ENCODE peak calls at places on chromosomes 3 and 15, in eight cellular contexts. One of them, this sample, is unnamed.
A peak's percentile ranks its signal among the peaks of the same experiment; 100 is the strongest.

GRCh38 chr15:90184786-90185704 is 16.1 kb upstream of the SEMA4B start:
- DNase-seq in SK-N-SH: peak; percentile 93
- DNase-seq in MM.1S: peak; percentile 88
- DNase-seq in cardiac muscle cell: peak; percentile 71
- DNase-seq in hepatocyte: peak; percentile 87
- DNase-seq in CD8-positive, alpha-beta T cell: peak; percentile 55
- DNase-seq in keratinocyte: no peak
- DNase-seq in fibroblast of lung: peak; percentile 38
- DNase-seq in this sample: peak; percentile 87

GRCh38 chr3:30085486-30085885 is 520.9 kb upstream of the TGFBR2 start:
- DNase-seq in SK-N-SH: no peak
- DNase-seq in MM.1S: no peak
- DNase-seq in cardiac muscle cell: no peak
- DNase-seq in hepatocyte: no peak
- DNase-seq in CD8-positive, alpha-beta T cell: no peak
- DNase-seq in keratinocyte: no peak
- DNase-seq in fibroblast of lung: no peak
- DNase-seq in this sample: no peak

GRCh38 chr3:12458901-12459300 is 25.4 kb upstream of the TSEN2 start:
- DNase-seq in SK-N-SH: no peak
- DNase-seq in MM.1S: no peak
- DNase-seq in cardiac muscle cell: no peak
- DNase-seq in hepatocyte: no peak
- DNase-seq in CD8-positive, alpha-beta T cell: no peak
- DNase-seq in keratinocyte: no peak
- DNase-seq in fibroblast of lung: peak; percentile 49
- DNase-seq in this sample: peak; percentile 66

GRCh38 chr15:25689592-25689991 is 173.5 kb downstream of the ATP10A start:
- DNase-seq in SK-N-SH: no peak
- DNase-seq in MM.1S: no peak
- DNase-seq in cardiac muscle cell: peak; percentile 42
- DNase-seq in hepatocyte: no peak
- DNase-seq in CD8-positive, alpha-beta T cell: no peak
- DNase-seq in keratinocyte: no peak
- DNase-seq in fibroblast of lung: no peak
- DNase-seq in this sample: peak; percentile 79

GRCh38 chr15:63349156-63349555 is 32.5 kb downstream of the CA12 start:
- DNase-seq in SK-N-SH: no peak
- DNase-seq in MM.1S: no peak
- DNase-seq in cardiac muscle cell: no peak
- DNase-seq in hepatocyte: no peak
- DNase-seq in CD8-positive, alpha-beta T cell: no peak
- DNase-seq in keratinocyte: no peak
- DNase-seq in fibroblast of lung: no peak
- DNase-seq in this sample: no peak

GRCh38 chr3:9385209-9385936 is 12.0 kb upstream of the SETD5 start:
- DNase-seq in SK-N-SH: no peak
- DNase-seq in MM.1S: no peak
- DNase-seq in cardiac muscle cell: no peak
- DNase-seq in hepatocyte: no peak
- DNase-seq in CD8-positive, alpha-beta T cell: no peak
- DNase-seq in keratinocyte: no peak
- DNase-seq in fibroblast of lung: no peak
- DNase-seq in this sample: no peak

GRCh38 chr3:53074366-53074696 is 28.5 kb upstream of the SFMBT1 start:
- DNase-seq in SK-N-SH: no peak
- DNase-seq in MM.1S: no peak
- DNase-seq in cardiac muscle cell: no peak
- DNase-seq in hepatocyte: no peak
- DNase-seq in CD8-positive, alpha-beta T cell: no peak
- DNase-seq in keratinocyte: no peak
- DNase-seq in fibroblast of lung: no peak
- DNase-seq in this sample: no peak

GRCh38 chr3:155026999-155027591 is 53.0 kb upstream of the MME start:
- DNase-seq in SK-N-SH: no peak
- DNase-seq in MM.1S: no peak
- DNase-seq in cardiac muscle cell: no peak
- DNase-seq in hepatocyte: no peak
- DNase-seq in CD8-positive, alpha-beta T cell: no peak
- DNase-seq in keratinocyte: no peak
- DNase-seq in fibroblast of lung: peak; percentile 63
- DNase-seq in this sample: no peak

GRCh38 chr3:49462222-49462621 is 7.8 kb upstream of the DAG1 start:
- DNase-seq in SK-N-SH: no peak
- DNase-seq in MM.1S: no peak
- DNase-seq in cardiac muscle cell: no peak
- DNase-seq in hepatocyte: no peak
- DNase-seq in CD8-positive, alpha-beta T cell: no peak
- DNase-seq in keratinocyte: no peak
- DNase-seq in fibroblast of lung: no peak
- DNase-seq in this sample: peak; percentile 60

GRCh38 chr3:171614318-171614967 is 154.2 kb upstream of the TNIK start:
- DNase-seq in SK-N-SH: no peak
- DNase-seq in MM.1S: peak; percentile 22
- DNase-seq in cardiac muscle cell: peak; percentile 65
- DNase-seq in hepatocyte: peak; percentile 38
- DNase-seq in CD8-positive, alpha-beta T cell: no peak
- DNase-seq in keratinocyte: no peak
- DNase-seq in fibroblast of lung: peak; percentile 8
- DNase-seq in this sample: peak; percentile 90

GRCh38 chr15:84749111-84749991 is 959 bp downstream of the ZNF592 start:
- DNase-seq in SK-N-SH: peak; percentile 78
- DNase-seq in MM.1S: peak; percentile 33
- DNase-seq in cardiac muscle cell: peak; percentile 51
- DNase-seq in hepatocyte: peak; percentile 55
- DNase-seq in CD8-positive, alpha-beta T cell: peak; percentile 38
- DNase-seq in keratinocyte: no peak
- DNase-seq in fibroblast of lung: peak; percentile 22
- DNase-seq in this sample: peak; percentile 76

GRCh38 chr15:68333775-68334470 is 56.4 kb downstream of the FEM1B start:
- DNase-seq in SK-N-SH: no peak
- DNase-seq in MM.1S: no peak
- DNase-seq in cardiac muscle cell: no peak
- DNase-seq in hepatocyte: peak; percentile 27
- DNase-seq in CD8-positive, alpha-beta T cell: no peak
- DNase-seq in keratinocyte: no peak
- DNase-seq in fibroblast of lung: peak; percentile 32
- DNase-seq in this sample: no peak

GRCh38 chr15:75649848-75650247 is 2.1 kb downstream of the SNX33 start:
- DNase-seq in SK-N-SH: no peak
- DNase-seq in MM.1S: no peak
- DNase-seq in cardiac muscle cell: no peak
- DNase-seq in hepatocyte: no peak
- DNase-seq in CD8-positive, alpha-beta T cell: no peak
- DNase-seq in keratinocyte: no peak
- DNase-seq in fibroblast of lung: no peak
- DNase-seq in this sample: no peak

DNA sequence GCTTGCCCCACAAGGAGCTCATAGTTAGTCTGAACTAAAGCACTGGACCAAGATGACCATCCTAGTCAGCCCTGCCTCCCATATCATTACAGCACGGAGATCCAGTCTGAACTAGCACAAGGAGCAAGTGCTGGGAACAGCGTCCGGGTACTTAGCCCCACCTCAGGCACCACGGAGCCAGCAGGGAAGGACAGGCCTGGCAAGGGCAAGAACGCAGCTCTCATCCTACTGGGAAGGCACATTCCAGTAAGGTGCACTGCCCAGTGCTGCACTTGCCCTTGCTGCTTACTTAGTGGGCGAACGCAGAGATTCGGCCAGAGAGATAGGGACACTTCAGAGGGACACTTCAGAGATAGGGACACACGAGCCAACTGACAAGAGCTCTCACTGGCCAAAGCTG is 27.6 kb downstream of the SEC61A1 start:
- DNase-seq in SK-N-SH: no peak
- DNase-seq in MM.1S: no peak
- DNase-seq in cardiac muscle cell: no peak
- DNase-seq in hepatocyte: no peak
- DNase-seq in CD8-positive, alpha-beta T cell: no peak
- DNase-seq in keratinocyte: no peak
- DNase-seq in fibroblast of lung: no peak
- DNase-seq in this sample: peak; percentile 28
- H3K4me1 ChIP-seq in SK-N-SH: no peaks in the 10 kb centered on the region
- H3K4me1 ChIP-seq in MM.1S: peaks cover 12% of the 10 kb centered on the region
- H3K4me1 ChIP-seq in cardiac muscle cell: peaks cover 24% of the 10 kb centered on the region
- H3K4me1 ChIP-seq in hepatocyte: peaks cover 21% of the 10 kb centered on the region
- H3K4me1 ChIP-seq in CD8-positive, alpha-beta T cell: peaks cover 14% of the 10 kb centered on the region
- H3K4me1 ChIP-seq in keratinocyte: peaks cover 20% of the 10 kb centered on the region
- H3K4me1 ChIP-seq in fibroblast of lung: peaks cover 52% of the 10 kb centered on the region
- H3K4me1 ChIP-seq in this sample: peaks cover 3% of the 10 kb centered on the region

GRCh38 chr3:196198771-196199753 is 12.1 kb downstream of the ZDHHC19 start:
- DNase-seq in SK-N-SH: no peak
- DNase-seq in MM.1S: no peak
- DNase-seq in cardiac muscle cell: no peak
- DNase-seq in hepatocyte: no peak
- DNase-seq in CD8-positive, alpha-beta T cell: no peak
- DNase-seq in keratinocyte: no peak
- DNase-seq in fibroblast of lung: no peak
- DNase-seq in this sample: peak; percentile 71
- TF ChIP-seq CTCF in SK-N-SH: peak; percentile 26
- TF ChIP-seq CTCF in MM.1S: peak; percentile 32
- TF ChIP-seq CTCF in cardiac muscle cell: no peak
- TF ChIP-seq CTCF in hepatocyte: peak; percentile 12
- TF ChIP-seq CTCF in CD8-positive, alpha-beta T cell: no peak
- TF ChIP-seq CTCF in keratinocyte: no peak
- TF ChIP-seq CTCF in fibroblast of lung: peak; percentile 15
- TF ChIP-seq CTCF in this sample: peak; percentile 56

GRCh38 chr3:133448478-133449122 is 48.7 kb downstream of the BFSP2 start:
- DNase-seq in SK-N-SH: no peak
- DNase-seq in MM.1S: peak; percentile 90
- DNase-seq in cardiac muscle cell: no peak
- DNase-seq in hepatocyte: no peak
- DNase-seq in CD8-positive, alpha-beta T cell: no peak
- DNase-seq in keratinocyte: no peak
- DNase-seq in fibroblast of lung: no peak
- DNase-seq in this sample: no peak
- H3K4me3 ChIP-seq in SK-N-SH: no peak overlapping the region
- H3K4me3 ChIP-seq in MM.1S: peak overlapping the region; percentile 3
- H3K4me3 ChIP-seq in cardiac muscle cell: no peak overlapping the region
- H3K4me3 ChIP-seq in hepatocyte: no peak overlapping the region
- H3K4me3 ChIP-seq in CD8-positive, alpha-beta T cell: no peak overlapping the region
- H3K4me3 ChIP-seq in keratinocyte: no peak overlapping the region
- H3K4me3 ChIP-seq in fibroblast of lung: no peak overlapping the region
- H3K4me3 ChIP-seq in this sample: no peak overlapping the region

DNA sequence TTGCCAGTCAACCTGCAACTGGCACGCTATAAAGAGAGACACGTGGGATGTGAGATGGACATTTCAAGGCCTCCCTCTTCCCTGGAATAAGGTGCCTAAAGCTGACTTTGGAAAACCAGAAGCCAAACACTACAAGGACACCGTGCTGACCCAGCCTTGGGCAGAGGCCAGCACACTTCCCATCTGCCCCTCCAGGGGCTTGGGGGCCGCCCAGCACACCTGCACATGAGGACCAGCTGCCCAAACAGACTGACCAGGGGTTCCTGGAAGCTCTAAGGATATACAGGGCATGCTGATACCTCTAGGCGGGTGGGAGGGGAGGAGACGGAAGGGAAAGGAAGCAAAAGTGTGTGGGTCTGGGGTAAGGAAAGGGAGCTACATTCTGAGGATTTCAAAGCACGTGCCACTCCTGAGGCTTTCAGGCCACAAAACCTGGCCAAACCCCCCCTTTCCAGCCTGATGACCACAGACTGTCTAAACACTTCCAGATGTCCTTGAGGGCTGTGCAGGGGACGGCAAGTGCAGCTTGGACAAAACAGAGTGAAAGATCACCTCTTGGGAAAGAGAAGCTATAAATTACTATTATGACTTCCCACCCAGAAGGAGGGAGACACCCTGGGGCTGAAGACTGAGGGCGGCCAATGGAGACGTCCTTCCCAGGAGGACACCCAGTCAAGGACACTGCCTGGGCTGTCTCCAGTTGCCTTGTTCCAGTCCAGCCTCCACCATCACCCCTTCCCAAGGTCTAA is 57.9 kb downstream of the ADCY5 start:
- DNase-seq in SK-N-SH: peak; percentile 71
- DNase-seq in MM.1S: no peak
- DNase-seq in cardiac muscle cell: no peak
- DNase-seq in hepatocyte: no peak
- DNase-seq in CD8-positive, alpha-beta T cell: no peak
- DNase-seq in keratinocyte: no peak
- DNase-seq in fibroblast of lung: no peak
- DNase-seq in this sample: no peak
- H3K4me1 ChIP-seq in SK-N-SH: peaks cover 29% of the 10 kb centered on the region
- H3K4me1 ChIP-seq in MM.1S: peaks cover 9% of the 10 kb centered on the region
- H3K4me1 ChIP-seq in cardiac muscle cell: peaks cover 83% of the 10 kb centered on the region
- H3K4me1 ChIP-seq in hepatocyte: peaks cover 13% of the 10 kb centered on the region
- H3K4me1 ChIP-seq in CD8-positive, alpha-beta T cell: no peaks in the 10 kb centered on the region
- H3K4me1 ChIP-seq in keratinocyte: no peaks in the 10 kb centered on the region
- H3K4me1 ChIP-seq in fibroblast of lung: no peaks in the 10 kb centered on the region
- H3K4me1 ChIP-seq in this sample: peaks cover 7% of the 10 kb centered on the region

DNA sequence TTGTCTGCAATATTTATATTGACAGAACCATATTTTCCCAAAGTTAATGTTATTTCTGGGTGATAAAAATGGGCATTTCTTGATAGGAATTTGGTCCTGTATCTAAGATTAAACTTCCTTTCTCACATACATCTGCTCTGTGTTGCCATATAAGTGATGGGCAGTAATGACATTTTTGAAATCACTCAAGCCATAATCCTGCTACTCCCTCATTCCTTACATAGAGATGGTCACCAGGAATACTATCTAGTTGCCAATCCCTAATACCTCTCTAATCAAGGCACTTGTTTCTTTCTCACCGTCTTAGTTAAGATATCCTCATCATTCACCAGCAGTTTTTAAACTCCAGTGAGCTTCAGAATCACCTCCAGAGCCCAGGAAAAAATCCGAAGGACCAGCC is 68.4 kb downstream of the FSIP1 start:
- DNase-seq in SK-N-SH: no peak
- DNase-seq in MM.1S: no peak
- DNase-seq in cardiac muscle cell: no peak
- DNase-seq in hepatocyte: no peak
- DNase-seq in CD8-positive, alpha-beta T cell: no peak
- DNase-seq in keratinocyte: no peak
- DNase-seq in fibroblast of lung: no peak
- DNase-seq in this sample: no peak
- TF ChIP-seq CTCF in SK-N-SH: no peak
- TF ChIP-seq CTCF in MM.1S: no peak
- TF ChIP-seq CTCF in cardiac muscle cell: no peak
- TF ChIP-seq CTCF in hepatocyte: no peak
- TF ChIP-seq CTCF in CD8-positive, alpha-beta T cell: no peak
- TF ChIP-seq CTCF in keratinocyte: no peak
- TF ChIP-seq CTCF in fibroblast of lung: no peak
- TF ChIP-seq CTCF in this sample: no peak

GRCh38 chr3:147393261-147393964 is 12.9 kb downstream of the ZIC4 start:
- DNase-seq in SK-N-SH: peak; percentile 88
- DNase-seq in MM.1S: no peak
- DNase-seq in cardiac muscle cell: peak; percentile 52
- DNase-seq in hepatocyte: no peak
- DNase-seq in CD8-positive, alpha-beta T cell: no peak
- DNase-seq in keratinocyte: no peak
- DNase-seq in fibroblast of lung: no peak
- DNase-seq in this sample: peak; percentile 93
- H3K4me3 ChIP-seq in SK-N-SH: peak overlapping the region; percentile 69
- H3K4me3 ChIP-seq in MM.1S: no peak overlapping the region
- H3K4me3 ChIP-seq in cardiac muscle cell: peak overlapping the region; percentile 32
- H3K4me3 ChIP-seq in hepatocyte: no peak overlapping the region
- H3K4me3 ChIP-seq in CD8-positive, alpha-beta T cell: no peak overlapping the region
- H3K4me3 ChIP-seq in keratinocyte: no peak overlapping the region
- H3K4me3 ChIP-seq in fibroblast of lung: no peak overlapping the region
- H3K4me3 ChIP-seq in this sample: peak overlapping the region; percentile 73

DNA sequence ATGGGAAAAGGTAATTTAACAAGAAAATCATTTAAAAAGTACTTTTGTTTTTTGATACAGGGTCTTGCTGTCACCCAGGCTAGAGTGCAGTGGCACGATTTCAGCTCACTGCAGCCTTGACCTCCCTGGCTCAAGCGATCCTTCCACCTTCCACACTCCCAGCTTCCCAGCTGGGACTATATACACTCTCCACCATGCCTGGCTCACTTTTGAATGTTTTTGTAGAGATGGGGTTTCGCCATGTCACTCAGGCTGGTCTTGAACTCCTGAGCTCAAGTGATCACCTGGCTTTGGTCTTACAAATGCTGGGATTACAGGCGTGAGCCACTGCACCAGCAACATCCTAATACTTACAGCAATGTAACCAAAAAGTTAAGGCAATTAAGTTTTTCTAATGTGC is 3.5 kb upstream of the ZBTB11 start:
- DNase-seq in SK-N-SH: no peak
- DNase-seq in MM.1S: no peak
- DNase-seq in cardiac muscle cell: no peak
- DNase-seq in hepatocyte: no peak
- DNase-seq in CD8-positive, alpha-beta T cell: no peak
- DNase-seq in keratinocyte: no peak
- DNase-seq in fibroblast of lung: no peak
- DNase-seq in this sample: no peak
- H3K4me1 ChIP-seq in SK-N-SH: peaks cover 21% of the 10 kb centered on the region
- H3K4me1 ChIP-seq in MM.1S: peaks cover 15% of the 10 kb centered on the region
- H3K4me1 ChIP-seq in cardiac muscle cell: peaks cover 13% of the 10 kb centered on the region
- H3K4me1 ChIP-seq in hepatocyte: peaks cover 13% of the 10 kb centered on the region
- H3K4me1 ChIP-seq in CD8-positive, alpha-beta T cell: peaks cover 37% of the 10 kb centered on the region
- H3K4me1 ChIP-seq in keratinocyte: peaks cover 20% of the 10 kb centered on the region
- H3K4me1 ChIP-seq in fibroblast of lung: peaks cover 9% of the 10 kb centered on the region
- H3K4me1 ChIP-seq in this sample: peaks cover 3% of the 10 kb centered on the region

This sample was measured in endodermal cell.